ENCODE peak calls at places on chromosomes 4 and X, in seven cellular contexts. D, H, N, J, W, U and I are unnamed samples.

GRCh38 chr4:17785858-17786257 is 4.4 kb upstream of the FAM184B start:
- DNase-seq in D (no peak), H (no peak), N (no peak), J (no peak), W (no peak), U (no peak), I (no peak)

GRCh38 chr4:112245383-112245782 is 13.8 kb downstream of the AP1AR start:
- DNase-seq in D (no peak), H (no peak), N (no peak), J (no peak), W (no peak), U (no peak), I (no peak)

GRCh38 chr4:82797591-82798081 is 960 bp downstream of the SCD5 start:
- DNase-seq in D (peak), H (no peak), N (no peak), J (no peak), W (peak), U (no peak), I (no peak)

GRCh38 chr4:113822555-113823290 is 61.2 kb upstream of the CAMK2D start:
- DNase-seq in D (no peak), H (no peak), N (no peak), J (no peak), W (no peak), U (no peak), I (no peak)

GRCh38 chr4:90306810-90307209 is 179.6 kb downstream of the CCSER1 start:
- DNase-seq in D (no peak), H (no peak), N (no peak), J (no peak), W (no peak), U (no peak), I (no peak)

GRCh38 chr4:40121515-40121914 is 64.9 kb downstream of the N4BP2 start:
- DNase-seq in D (peak), H (no peak), N (no peak), J (peak), W (no peak), U (peak), I (peak)

GRCh38 chrX:63961964-63962363 is 176.9 kb upstream of the ARHGEF9 start:
- DNase-seq in D (no peak), H (no peak), N (no peak), J (no peak), W (no peak), U (no peak), I (no peak)

GRCh38 chr4:173793937-173794510 is 264.0 kb upstream of the HAND2 start:
- DNase-seq in D (peak), H (no peak), N (no peak), J (peak), W (no peak), U (peak), I (no peak)

GRCh38 chr4:129526812-129527211 is 430.9 kb downstream of the C4orf33 start:
- DNase-seq in D (no peak), H (no peak), N (no peak), J (no peak), W (peak), U (no peak), I (no peak)

GRCh38 chr4:102114118-102114630 is 231.1 kb downstream of the SLC39A8 start:
- DNase-seq in D (peak), H (no peak), N (no peak), J (no peak), W (no peak), U (no peak), I (no peak)

GRCh38 chrX:63428348-63428747 is 77.2 kb upstream of the SPIN4 start:
- DNase-seq in D (no peak), H (no peak), N (no peak), J (no peak), W (no peak), U (no peak), I (no peak)

GRCh38 chrX:39984191-39984956 is 113.4 kb downstream of the BCOR start:
- DNase-seq in D (peak), H (no peak), N (no peak), J (no peak), W (no peak), U (peak), I (no peak)

GRCh38 chr4:108884596-108884995 is 121.7 kb upstream of the ETNPPL start:
- DNase-seq in D (peak), H (no peak), N (no peak), J (no peak), W (no peak), U (peak), I (no peak)

GRCh38 chrX:132532955-132533354 is 44.1 kb upstream of the MBNL3 start:
- DNase-seq in D (peak), H (no peak), N (no peak), J (no peak), W (no peak), U (no peak), I (no peak)

GRCh38 chr4:126874533-126874932 is 758.2 kb upstream of the INTU start:
- DNase-seq in D (no peak), H (no peak), N (no peak), J (no peak), W (no peak), U (no peak), I (no peak)

GRCh38 chrX:11609109-11609508 is 56.6 kb downstream of the ARHGAP6 start:
- DNase-seq in D (no peak), H (no peak), N (no peak), J (no peak), W (no peak), U (no peak), I (no peak)

GRCh38 chr4:8201341-8201781 is 2.3 kb downstream of the SH3TC1 start:
- DNase-seq in D (no peak), H (no peak), N (no peak), J (no peak), W (no peak), U (no peak), I (no peak)

GRCh38 chr4:180234730-180235129 is 2008.5 kb upstream of the TENM3 start:
- DNase-seq in D (no peak), H (no peak), N (no peak), J (no peak), W (no peak), U (no peak), I (no peak)